ENCODE peak calls at places on chromosomes 7 and 10, in five cellular contexts. J, M, C, R and L are unnamed samples.

GRCh38 chr7:99121496-99122021 is 22.3 kb downstream of the SMURF1 start:
- DNase-seq in J (no peak), M (no peak), C (peak; percentile 82), R (no peak), L (no peak)

GRCh38 chr7:56483153-56483552 is 366.9 kb upstream of the NUPR2 start:
- DNase-seq in J (no peak), M (no peak), C (no peak), R (no peak), L (no peak)

GRCh38 chr7:140697447-140698143 is 1.1 kb downstream of the NDUFB2 start:
- DNase-seq in J (peak; percentile 3), M (no peak), C (no peak), R (no peak), L (no peak)

GRCh38 chr7:116834815-116835533 is 27.4 kb upstream of the CAPZA2 start:
- DNase-seq in J (no peak), M (peak; percentile 80), C (peak; percentile 18), R (peak; percentile 87), L (no peak)

GRCh38 chr10:5963591-5963990 is 13.8 kb downstream of the IL15RA start:
- DNase-seq in J (no peak), M (peak; percentile 32), C (no peak), R (no peak), L (no peak)

GRCh38 chr10:43304687-43305333 is 37.9 kb upstream of the RASGEF1A start:
- DNase-seq in J (no peak), M (peak; percentile 77), C (peak; percentile 53), R (peak; percentile 11), L (no peak)

GRCh38 chr7:44587843-44588711 is 6.0 kb upstream of the TMED4 start:
- DNase-seq in J (peak; percentile 60), M (no peak), C (peak; percentile 79), R (peak; percentile 51), L (peak; percentile 56)

GRCh38 chr7:92827464-92827863 is 8.9 kb downstream of the CDK6 start:
- DNase-seq in J (no peak), M (no peak), C (peak; percentile 14), R (no peak), L (no peak)

GRCh38 chr7:16084370-16084769 is 337.0 kb downstream of the CRPPA start:
- DNase-seq in J (peak; percentile 55), M (no peak), C (peak; percentile 68), R (no peak), L (no peak)

GRCh38 chr10:5293691-5294550 is 70.8 kb upstream of the UCN3 start:
- DNase-seq in J (no peak), M (peak; percentile 65), C (peak; percentile 44), R (peak; percentile 32), L (no peak)

GRCh38 chr10:77073066-77073960 is 564.3 kb downstream of the KCNMA1 start:
- DNase-seq in J (no peak), M (peak; percentile 65), C (peak; percentile 57), R (no peak), L (no peak)

GRCh38 chr10:113029055-113029440 is 79.0 kb downstream of the TCF7L2 start:
- DNase-seq in J (no peak), M (no peak), C (no peak), R (peak; percentile 72), L (no peak)

GRCh38 chr10:103954543-103954942 is 12.4 kb upstream of the SLK start:
- DNase-seq in J (no peak), M (no peak), C (no peak), R (no peak), L (no peak)

GRCh38 chr7:85474234-85474633 is 287.4 kb upstream of the SEMA3D start:
- DNase-seq in J (no peak), M (no peak), C (no peak), R (peak; percentile 20), L (no peak)

GRCh38 chr10:4159173-4159572 is 374.2 kb upstream of the KLF6 start:
- DNase-seq in J (no peak), M (no peak), C (no peak), R (no peak), L (no peak)

GRCh38 chr10:24820616-24821015 is 96.9 kb upstream of the ARHGAP21 start:
- DNase-seq in J (no peak), M (no peak), C (no peak), R (peak; percentile 97), L (no peak)

GRCh38 chr7:4849390-4849789 is 12.4 kb downstream of the PAPOLB start:
- DNase-seq in J (no peak), M (no peak), C (peak; percentile 23), R (peak; percentile 43), L (peak; percentile 30)

GRCh38 chr7:103446046-103446520 is at the start of gene SLC26A5:
- DNase-seq in J (no peak), M (no peak), C (no peak), R (peak; percentile 41), L (no peak)

GRCh38 chr10:70575486-70575873 is 27.1 kb downstream of the PRF1 start:
- DNase-seq in J (no peak), M (no peak), C (no peak), R (peak; percentile 27), L (no peak)

GRCh38 chr7:8197994-8198698 is 63.8 kb downstream of the ICA1 start:
- DNase-seq in J (no peak), M (no peak), C (no peak), R (no peak), L (no peak)

GRCh38 chr10:12720217-12720981 is 281.1 kb downstream of the CCDC3 start:
- DNase-seq in J (peak; percentile 75), M (peak; percentile 88), C (peak; percentile 88), R (peak; percentile 97), L (no peak)

GRCh38 chr10:80410578-80411145 is 2.3 kb downstream of the PRXL2A start:
- DNase-seq in J (no peak), M (no peak), C (no peak), R (no peak), L (no peak)

GRCh38 chr10:11162828-11163599 is 145.3 kb downstream of the CELF2 start:
- DNase-seq in J (no peak), M (no peak), C (peak; percentile 15), R (no peak), L (no peak)

GRCh38 chr10:83222300-83222699 is 917.0 kb upstream of the GHITM start:
- DNase-seq in J (no peak), M (no peak), C (no peak), R (no peak), L (no peak)

GRCh38 chr7:2754912-2755311 is 66.9 kb downstream of the AMZ1 start:
- DNase-seq in J (no peak), M (no peak), C (no peak), R (no peak), L (no peak)

GRCh38 chr7:2751086-2751485 is 63.1 kb downstream of the AMZ1 start:
- DNase-seq in J (no peak), M (no peak), C (no peak), R (no peak), L (no peak)

GRCh38 chr7:2753148-2753547 is 65.1 kb downstream of the AMZ1 start:
- DNase-seq in J (no peak), M (no peak), C (no peak), R (no peak), L (no peak)

GRCh38 chr7:2754086-2754485 is 66.1 kb downstream of the AMZ1 start:
- DNase-seq in J (no peak), M (no peak), C (peak; percentile 39), R (no peak), L (no peak)

DNA sequence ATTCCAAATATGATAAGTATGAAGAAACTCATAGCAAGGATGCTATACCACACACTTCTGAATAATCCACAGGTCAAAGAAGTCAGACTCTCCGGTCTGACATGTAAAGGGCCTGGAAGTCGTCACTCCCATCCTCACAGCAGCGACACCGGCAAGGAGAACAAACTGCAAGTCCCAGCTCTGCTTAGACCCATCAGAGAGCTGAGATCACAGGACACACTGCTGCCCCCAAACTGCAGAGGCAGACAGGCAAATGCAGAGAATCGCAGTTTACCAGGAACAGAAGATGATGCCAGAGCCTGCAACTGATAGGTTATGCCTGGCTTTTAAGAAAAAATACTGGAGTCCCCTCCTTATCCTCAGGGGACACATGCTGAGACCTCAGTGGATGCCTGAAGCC is 62.1 kb downstream of the AMZ1 start:
- DNase-seq in J (no peak), M (no peak), C (no peak), R (no peak), L (no peak)
- TF ChIP-seq CTCF in J (no peak), M (no peak), C (no peak), R (no peak), L (no peak)

GRCh38 chr10:95835911-95836310 is 71.9 kb upstream of the CC2D2B start:
- DNase-seq in J (no peak), M (no peak), C (no peak), R (no peak), L (no peak)

GRCh38 chr10:95837783-95838182 is 70.0 kb upstream of the CC2D2B start:
- DNase-seq in J (no peak), M (no peak), C (no peak), R (no peak), L (no peak)

GRCh38 chr10:95835149-95835860 is 72.5 kb upstream of the CC2D2B start:
- DNase-seq in J (no peak), M (no peak), C (no peak), R (peak; percentile 7), L (no peak)

GRCh38 chr10:95836610-95837367 is 71.0 kb upstream of the CC2D2B start:
- DNase-seq in J (no peak), M (no peak), C (no peak), R (no peak), L (no peak)

DNA sequence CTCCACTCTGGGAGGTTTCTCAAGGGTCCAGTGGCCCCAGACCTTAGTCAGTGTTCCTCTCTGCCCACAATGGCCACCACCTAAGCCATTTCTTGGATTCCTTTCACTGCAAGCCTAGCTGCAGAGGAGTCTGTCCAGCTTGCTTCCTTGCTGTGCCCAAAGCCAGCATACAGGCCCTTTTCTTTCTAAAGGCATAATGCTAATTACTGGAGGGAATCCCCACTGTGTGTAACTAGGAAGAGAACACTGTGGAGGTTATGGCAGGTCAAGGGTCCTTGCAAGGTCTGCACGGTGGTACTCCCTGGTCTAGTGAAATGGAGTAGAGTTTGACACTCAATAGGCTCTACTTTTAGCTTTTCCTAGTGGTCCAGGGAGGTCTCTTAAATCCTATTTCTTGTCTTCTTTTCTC is 70.4 kb upstream of the CC2D2B start:
- DNase-seq in J (no peak), M (no peak), C (no peak), R (no peak), L (no peak)
- H3K4me3 ChIP-seq in J (no peak overlapping the region), M (no peak overlapping the region), C (no peak overlapping the region), R (no peak overlapping the region), L (no peak overlapping the region)

GRCh38 chr7:22728416-22729029 is 1.5 kb downstream of the IL6 start:
- DNase-seq in J (peak; percentile 41), M (no peak), C (peak; percentile 77), R (peak; percentile 46), L (peak; percentile 54)
- TF ChIP-seq CTCF in J (peak; percentile 55), M (peak; percentile 24), C (peak; percentile 61), R (peak; percentile 49), L (peak; percentile 63)

DNA sequence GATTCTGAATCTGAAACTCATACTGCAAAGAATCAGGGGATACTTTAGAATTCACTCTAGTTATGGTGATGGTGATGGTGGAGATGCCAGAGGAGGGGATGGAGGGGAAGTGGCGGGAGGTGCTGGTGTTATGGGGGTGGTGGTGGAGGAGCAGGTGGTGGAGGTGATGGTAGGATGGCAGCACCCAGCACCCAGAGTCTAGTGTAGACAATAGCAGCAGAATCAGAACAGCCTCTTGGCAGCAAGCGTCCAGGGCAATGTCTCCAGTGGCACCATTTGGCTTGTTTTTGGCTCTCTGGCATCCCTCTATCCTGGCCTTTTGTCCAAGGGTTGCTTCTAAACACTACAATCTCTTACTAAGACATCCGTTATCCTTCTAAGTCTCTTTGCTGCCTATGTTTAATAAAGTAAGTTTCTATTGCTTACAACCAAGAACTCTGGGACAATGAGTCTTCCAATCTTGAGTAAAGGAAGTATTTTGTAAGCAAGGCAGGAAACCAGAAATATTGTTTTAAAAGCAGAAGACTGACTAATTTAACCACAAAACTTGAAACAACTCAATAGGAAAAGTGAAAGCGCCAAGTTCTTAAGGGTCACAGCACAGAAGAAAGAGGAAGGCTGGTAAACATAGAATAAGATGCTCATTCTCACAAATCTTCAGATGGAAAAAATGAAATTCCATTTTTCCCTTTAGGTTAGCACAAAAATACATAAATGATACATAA is 42.4 kb upstream of the GDF10 start:
- DNase-seq in J (peak; percentile 82), M (peak; percentile 30), C (peak; percentile 42), R (peak; percentile 54), L (no peak)
- H3K4me3 ChIP-seq in J (no peak overlapping the region), M (no peak overlapping the region), C (no peak overlapping the region), R (no peak overlapping the region), L (no peak overlapping the region)